ENCODE peak calls at places on chromosomes 6 and 20, in six cellular contexts. N is SW 1271; C is stimulated activated CD8-positive, alpha-beta memory T cell treated with anti-CD3 and anti-CD28 coated beads, Interleukin-12 subunit alpha, Interleukin-12 subunit beta, amount 100 ng/mL, for 1 hour; U is right atrium auricular region; J is NCI-H748 treated with DMSO at 0.1 percent for 48 hours; M is upper lobe of right lung. T is an unnamed sample.

GRCh38 chr6:29507319-29507718 is 19.6 kb upstream of the MAS1L start:
- DNase-seq in N (no peak), C (no peak), U (peak), J (no peak), M (no peak), T (no peak)

GRCh38 chr6:20700375-20700774 is 166.1 kb downstream of the CDKAL1 start:
- DNase-seq in N (no peak), C (no peak), U (no peak), J (peak), M (no peak), T (no peak)

GRCh38 chr6:28758046-28758817 is 165.6 kb downstream of the TRIM27 start:
- DNase-seq in N (peak), C (no peak), U (no peak), J (peak), M (no peak), T (peak)

GRCh38 chr20:19774086-19774933 is 16.3 kb downstream of the RIN2 start:
- DNase-seq in N (no peak), C (no peak), U (no peak), J (no peak), M (no peak), T (peak)

GRCh38 chr6:33702345-33702977 is 9.0 kb downstream of the UQCC2 start:
- DNase-seq in N (peak), C (no peak), U (peak), J (no peak), M (peak), T (peak)

GRCh38 chr6:130872250-130873095 is 45.3 kb downstream of the SMLR1 start:
- DNase-seq in N (peak), C (peak), U (peak), J (no peak), M (peak), T (peak)

GRCh38 chr20:7362601-7363000 is 577.7 kb downstream of the HAO1 start:
- DNase-seq in N (no peak), C (no peak), U (no peak), J (peak), M (no peak), T (no peak)

GRCh38 chr20:63968136-63968927 is 1.4 kb downstream of the ZNF512B start:
- DNase-seq in N (no peak), C (no peak), U (no peak), J (no peak), M (no peak), T (no peak)

GRCh38 chr20:967796-968742 is 34.0 kb downstream of the RSPO4 start:
- DNase-seq in N (peak), C (no peak), U (no peak), J (no peak), M (no peak), T (peak)

GRCh38 chr6:88512951-88513350 is 346.8 kb upstream of the CNR1 start:
- DNase-seq in N (no peak), C (no peak), U (no peak), J (no peak), M (no peak), T (no peak)

GRCh38 chr6:11218827-11219826 is 13.3 kb downstream of the NEDD9 start:
- DNase-seq in N (no peak), C (no peak), U (peak), J (no peak), M (no peak), T (no peak)

GRCh38 chr6:108117427-108118358 is 43.2 kb upstream of the OSTM1 start:
- DNase-seq in N (peak), C (no peak), U (no peak), J (no peak), M (peak), T (peak)

GRCh38 chr6:8082954-8083858 is 19.0 kb upstream of the BLOC1S5 start:
- DNase-seq in N (peak), C (no peak), U (no peak), J (no peak), M (no peak), T (peak)

GRCh38 chr20:21609221-21609620 is 95.4 kb upstream of the NKX2-2 start:
- DNase-seq in N (no peak), C (no peak), U (no peak), J (no peak), M (no peak), T (peak)

GRCh38 chr6:42190784-42191183 is 4.0 kb downstream of the GUCA1B start:
- DNase-seq in N (no peak), C (no peak), U (no peak), J (no peak), M (no peak), T (no peak)

GRCh38 chr6:32983493-32983848 is 15.1 kb downstream of the BRD2 start:
- DNase-seq in N (no peak), C (no peak), U (no peak), J (no peak), M (no peak), T (no peak)

GRCh38 chr20:44496976-44497375 is 21.3 kb downstream of the TTPAL start:
- DNase-seq in N (peak), C (no peak), U (no peak), J (no peak), M (no peak), T (no peak)

GRCh38 chr20:8355453-8355852 is 223.4 kb downstream of the PLCB1 start:
- DNase-seq in N (no peak), C (no peak), U (no peak), J (no peak), M (no peak), T (no peak)

GRCh38 chr6:31979238-31979898 is 2.5 kb upstream of the C4A start:
- DNase-seq in N (no peak), C (no peak), U (no peak), J (no peak), M (peak), T (no peak)

GRCh38 chr6:10355115-10355702 is 59.7 kb downstream of the TFAP2A start:
- DNase-seq in N (no peak), C (no peak), U (no peak), J (no peak), M (no peak), T (no peak)

GRCh38 chr6:27545271-27546046 is 72.6 kb upstream of the ZNF184 start:
- DNase-seq in N (no peak), C (no peak), U (no peak), J (peak), M (no peak), T (peak)

GRCh38 chr20:45917790-45918141 is 5.8 kb upstream of the PLTP start:
- DNase-seq in N (no peak), C (no peak), U (no peak), J (no peak), M (no peak), T (no peak)

GRCh38 chr6:17714879-17715860 is 8.4 kb upstream of the NUP153 start:
- DNase-seq in N (peak), C (no peak), U (no peak), J (no peak), M (no peak), T (peak)

GRCh38 chr6:164502838-164503237 is 806.6 kb downstream of the C6orf118 start:
- DNase-seq in N (no peak), C (no peak), U (no peak), J (no peak), M (no peak), T (no peak)

GRCh38 chr20:59455392-59456341 is 148.7 kb upstream of the PHACTR3 start:
- DNase-seq in N (peak), C (no peak), U (no peak), J (peak), M (no peak), T (peak)

GRCh38 chr6:7135755-7136154 is 28.0 kb downstream of the RREB1 start:
- DNase-seq in N (no peak), C (no peak), U (peak), J (no peak), M (no peak), T (no peak)

GRCh38 chr6:12472601-12473038 is 182.5 kb downstream of the EDN1 start:
- DNase-seq in N (no peak), C (no peak), U (peak), J (no peak), M (no peak), T (peak)

T was measured in mesendoderm.